ENCODE peak calls at places on chromosomes 13 and 19, in four cellular contexts. J is NCI-H187 treated with DMSO at 0.1 percent for 48 hours, Y is NB4, U is HT1080. C is an unnamed sample.

GRCh38 chr19:45331411-45331810 is 8.7 kb upstream of the CKM start:
- DNase-seq in Y (no peak), U (no peak), J (no peak), C (no peak)

GRCh38 chr13:71964491-71965108 is 97.6 kb upstream of the DACH1 start:
- DNase-seq in Y (no peak), J (no peak), U (peak; percentile 77), C (no peak)

GRCh38 chr13:43132228-43132627 is 108.8 kb downstream of the DNAJC15 start:
- DNase-seq in Y (peak; percentile 15), U (peak; percentile 56), J (peak; percentile 8), C (no peak)

GRCh38 chr13:93227280-93227905 is 786 bp downstream of the GPC6 start:
- DNase-seq in U (peak; percentile 66), J (no peak), Y (no peak), C (no peak)

GRCh38 chr19:15444505-15445226 is 5.1 kb downstream of the WIZ start:
- DNase-seq in Y (no peak), J (no peak), U (no peak), C (no peak)

GRCh38 chr19:35013820-35014754 is 14.0 kb downstream of the GRAMD1A start:
- DNase-seq in Y (peak; percentile 71), J (no peak), U (no peak), C (peak; percentile 86)

GRCh38 chr19:16836115-16836905 is 7.1 kb downstream of the SIN3B start:
- DNase-seq in U (no peak), J (no peak), Y (peak; percentile 72), C (no peak)

GRCh38 chr19:35468637-35469036 is 20.6 kb downstream of the FFAR2 start:
- DNase-seq in U (peak; percentile 43), Y (peak; percentile 72), J (no peak), C (peak; percentile 50)

GRCh38 chr19:863305-863620 is 3.8 kb downstream of the CFD start:
- DNase-seq in Y (no peak), J (no peak), U (no peak), C (no peak)

C was measured in AML-193.